ENCODE peak calls at places on chromosome 4, in four cellular contexts. C, O, B and Z are unnamed samples. For H3K9me3, the result is how much of the 10 kb centered on the place peaks cover.

GRCh38 chr4:141158219-141158618 is 24.9 kb upstream of the RNF150 start:
- DNase-seq in C (no peak), O (no peak), B (no peak), Z (no peak)

GRCh38 chr4:184774152-184774551 is 40.3 kb upstream of the CENPU start:
- DNase-seq in C (no peak), O (no peak), B (no peak), Z (no peak)

GRCh38 chr4:25310066-25310824 is 2.3 kb upstream of the ZCCHC4 start:
- DNase-seq in C (no peak), O (peak), B (no peak), Z (no peak)

GRCh38 chr4:45484740-45485139 is 639.1 kb downstream of the GABRG1 start:
- DNase-seq in C (no peak), O (no peak), B (no peak), Z (no peak)

GRCh38 chr4:8647094-8647570 is 54.6 kb downstream of the CPZ start:
- DNase-seq in C (no peak), O (no peak), B (no peak), Z (peak)

GRCh38 chr4:71239365-71239764 is 99.5 kb upstream of the SLC4A4 start:
- DNase-seq in C (no peak), O (no peak), B (no peak), Z (no peak)

GRCh38 chr4:23978031-23978430 is 88.2 kb upstream of the PPARGC1A start:
- DNase-seq in C (no peak), O (no peak), B (no peak), Z (no peak)

GRCh38 chr4:153156263-153156662 is 48.0 kb upstream of the TRIM2 start:
- DNase-seq in C (no peak), O (no peak), B (no peak), Z (no peak)

GRCh38 chr4:55608591-55608990 is 16.5 kb upstream of the PDCL2 start:
- DNase-seq in C (no peak), O (no peak), B (no peak), Z (no peak)

GRCh38 chr4:52106142-52106541 is 55.0 kb downstream of the SPATA18 start:
- DNase-seq in C (no peak), O (no peak), B (no peak), Z (no peak)

GRCh38 chr4:71732066-71732465 is 51.8 kb downstream of the GC start:
- DNase-seq in C (no peak), O (no peak), B (no peak), Z (no peak)

GRCh38 chr4:180932365-180933001 is 1310.7 kb upstream of the TENM3 start:
- DNase-seq in C (no peak), O (no peak), B (no peak), Z (no peak)

GRCh38 chr4:183240581-183241321 is 79.3 kb downstream of the CLDN22 start:
- DNase-seq in C (no peak), O (no peak), B (no peak), Z (no peak)

GRCh38 chr4:114754616-114755015 is 156.0 kb downstream of the UGT8 start:
- DNase-seq in C (no peak), O (no peak), B (no peak), Z (no peak)

GRCh38 chr4:55363618-55364420 is 17.8 kb downstream of the SRD5A3 start:
- DNase-seq in C (no peak), O (no peak), B (no peak), Z (no peak)

GRCh38 chr4:11842620-11843263 is 414.0 kb upstream of the HS3ST1 start:
- DNase-seq in C (no peak), O (no peak), B (no peak), Z (no peak)

GRCh38 chr4:7683126-7683703 is 248.5 kb upstream of the PSAPL1 start:
- DNase-seq in C (no peak), O (no peak), B (no peak), Z (no peak)

GRCh38 chr4:159103406-159104131 is 690 bp downstream of the RAPGEF2 start:
- DNase-seq in C (peak), O (no peak), B (peak), Z (peak)

GRCh38 chr4:38194202-38194601 is 234.0 kb downstream of the PTTG2 start:
- DNase-seq in C (no peak), O (no peak), B (no peak), Z (no peak)

GRCh38 chr4:57405359-57405758 is 295.2 kb upstream of the IGFBP7 start:
- DNase-seq in C (no peak), O (no peak), B (no peak), Z (no peak)

GRCh38 chr4:138741366-138741765 is 274.2 kb upstream of the NOCT start:
- DNase-seq in C (no peak), O (no peak), B (no peak), Z (no peak)

GRCh38 chr4:6535329-6535692 is 39.7 kb upstream of the MAN2B2 start:
- DNase-seq in C (no peak), O (no peak), B (no peak), Z (no peak)

GRCh38 chr4:39715788-39716187 is 17.9 kb downstream of the UBE2K start:
- DNase-seq in C (no peak), O (no peak), B (no peak), Z (no peak)

GRCh38 chr4:40665844-40666243 is 36.2 kb upstream of the RBM47 start:
- DNase-seq in C (no peak), O (no peak), B (no peak), Z (no peak)

GRCh38 chr4:76238236-76238635 is 13.3 kb upstream of the FAM47E start:
- DNase-seq in C (peak), O (no peak), B (no peak), Z (no peak)

GRCh38 chr4:120156115-120156718 is 89.6 kb upstream of the MAD2L1 start:
- DNase-seq in C (no peak), O (peak), B (peak), Z (no peak)

GRCh38 chr4:148730766-148731165 is 288.6 kb upstream of the NR3C2 start:
- DNase-seq in C (no peak), O (no peak), B (no peak), Z (no peak)

GRCh38 chr4:171621646-171622045 is 191.6 kb upstream of the GALNTL6 start:
- DNase-seq in C (no peak), O (no peak), B (no peak), Z (no peak)

GRCh38 chr4:93063325-93063724 is 759.6 kb downstream of the GRID2 start:
- DNase-seq in C (no peak), O (no peak), B (no peak), Z (no peak)

GRCh38 chr4:125115476-125115875 is 199.3 kb upstream of the FAT4 start:
- DNase-seq in C (no peak), O (no peak), B (no peak), Z (no peak)

GRCh38 chr4:188372051-188372450 is 232.8 kb downstream of the TRIML1 start:
- DNase-seq in C (no peak), O (no peak), B (no peak), Z (no peak)

GRCh38 chr4:77158487-77158861 is 1.5 kb downstream of the CCNG2 start:
- DNase-seq in C (no peak), O (no peak), B (no peak), Z (no peak)

DNA sequence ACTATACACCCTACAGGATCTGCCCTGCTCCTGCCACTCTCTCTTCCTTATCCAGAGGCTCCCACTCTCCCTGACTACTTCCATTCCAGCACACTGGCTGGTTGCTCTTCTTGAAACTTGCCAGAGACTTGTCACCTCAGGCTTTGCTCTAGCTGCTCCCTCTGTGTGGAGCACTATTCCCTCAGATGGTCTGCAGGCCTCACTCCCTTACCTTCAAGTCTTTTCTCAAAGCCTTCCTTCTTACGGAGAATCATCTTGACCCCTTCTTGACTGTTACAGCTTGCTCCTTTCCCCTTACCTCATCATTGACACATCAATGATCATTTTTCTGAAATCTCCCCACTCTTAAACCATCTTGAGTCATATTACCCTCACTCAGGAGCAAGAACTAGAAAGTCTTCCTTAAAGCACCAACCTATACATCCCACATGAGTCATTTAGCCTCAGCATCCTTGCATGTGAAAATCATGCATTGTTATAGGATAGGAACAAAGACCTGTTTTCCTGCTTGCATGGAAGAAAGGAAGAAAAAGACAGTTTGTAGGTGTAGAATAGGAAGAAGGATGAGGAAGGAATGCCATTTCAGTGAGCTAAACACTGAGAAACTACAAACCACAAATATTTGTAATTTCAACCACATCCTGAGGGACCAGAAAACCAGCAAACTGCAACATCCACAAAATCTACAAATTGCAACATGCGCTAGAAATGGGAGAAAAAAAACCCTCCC is 55.7 kb downstream of the ANTXR2 start:
- DNase-seq in C (no peak), O (no peak), B (no peak), Z (no peak)
- H3K4me3 ChIP-seq in C (no peak), O (no peak), B (no peak), Z (no peak)

GRCh38 chr4:99447513-99447912 is 12.4 kb upstream of the ADH7 start:
- DNase-seq in C (no peak), O (no peak), B (no peak), Z (no peak)
- H3K9me3 ChIP-seq in C (under half), O (under half), B (under half), Z (under half)

DNA sequence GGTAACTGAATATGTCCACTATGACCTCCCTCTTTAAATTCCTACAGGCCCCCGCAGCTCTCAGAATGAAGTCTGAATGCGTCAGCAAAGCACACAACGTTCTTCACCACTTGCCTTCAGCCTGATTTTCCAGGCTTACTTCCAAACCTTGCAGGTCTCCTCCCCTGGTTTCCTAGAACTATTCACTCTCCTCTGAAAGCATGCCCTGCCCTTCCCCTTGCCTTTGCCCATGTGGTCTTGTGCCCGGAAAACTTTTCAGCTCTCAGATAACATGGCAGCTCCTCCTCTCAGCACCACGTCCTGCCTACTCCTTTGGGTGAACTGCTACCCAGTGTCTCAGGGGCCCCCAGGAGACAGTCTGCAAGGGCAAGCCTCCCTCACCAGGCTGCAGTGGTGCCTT is 268.5 kb upstream of the LDB2 start:
- DNase-seq in C (no peak), O (no peak), B (no peak), Z (no peak)
- TF ChIP-seq POLR2AphosphoS5 in C (no peak), O (no peak), B (no peak), Z (no peak)

DNA sequence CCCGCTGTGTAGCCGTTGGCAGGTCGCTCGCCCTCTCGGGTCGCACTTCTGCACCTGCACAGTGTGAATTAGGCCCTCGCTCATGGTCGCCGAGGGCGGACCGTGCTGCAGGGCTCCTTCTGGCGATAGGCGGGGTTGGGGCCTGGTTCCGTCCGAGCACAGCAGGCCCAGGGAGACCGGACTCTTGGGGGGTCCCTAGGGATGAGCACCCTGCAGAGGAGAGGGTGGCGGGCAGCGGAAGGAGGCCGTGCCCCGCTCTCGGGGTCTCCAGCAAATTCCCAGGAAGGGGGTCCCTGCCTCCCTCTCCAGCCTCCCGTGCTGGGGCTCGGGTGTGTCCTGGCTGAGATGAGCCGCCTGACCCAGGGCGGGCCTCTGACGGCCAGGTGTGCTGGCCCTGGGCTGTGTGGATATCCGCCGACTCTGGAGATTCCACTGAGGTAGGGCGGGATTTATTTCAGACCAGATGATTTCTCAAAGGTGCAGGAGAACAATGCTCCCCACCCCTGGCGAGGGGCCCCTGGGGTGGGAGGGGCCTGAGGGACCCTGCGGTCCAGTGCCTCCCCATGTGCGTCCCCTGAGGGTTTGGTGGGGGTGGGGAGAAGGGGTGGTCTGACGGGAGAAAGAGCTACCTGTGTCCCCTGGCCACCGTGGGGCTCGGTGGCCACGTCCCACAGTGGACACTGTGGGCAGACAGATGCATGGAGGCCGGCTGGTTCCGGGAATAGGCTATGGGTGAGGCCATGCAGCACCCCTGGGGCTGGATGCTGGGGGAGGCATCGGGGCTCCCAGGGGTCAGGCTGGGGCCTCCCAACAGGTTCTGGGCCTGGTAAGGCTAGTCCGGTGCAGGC is 867 bp upstream of the FAM53A start:
- DNase-seq in C (no peak), O (no peak), B (no peak), Z (no peak)
- H3K4me3 ChIP-seq in C (peak), O (peak), B (peak), Z (peak)

GRCh38 chr4:10123227-10124101 is 6.9 kb upstream of the WDR1 start:
- DNase-seq in C (no peak), O (no peak), B (no peak), Z (no peak)
- H3K9me3 ChIP-seq in C (under half), O (under half), B (under half), Z (under half)

GRCh38 chr4:87529187-87529586 is at the start of gene SPARCL1:
- DNase-seq in C (no peak), O (no peak), B (peak), Z (peak)
- TF ChIP-seq POLR2AphosphoS5 in C (peak), O (no peak), B (peak), Z (peak)

DNA sequence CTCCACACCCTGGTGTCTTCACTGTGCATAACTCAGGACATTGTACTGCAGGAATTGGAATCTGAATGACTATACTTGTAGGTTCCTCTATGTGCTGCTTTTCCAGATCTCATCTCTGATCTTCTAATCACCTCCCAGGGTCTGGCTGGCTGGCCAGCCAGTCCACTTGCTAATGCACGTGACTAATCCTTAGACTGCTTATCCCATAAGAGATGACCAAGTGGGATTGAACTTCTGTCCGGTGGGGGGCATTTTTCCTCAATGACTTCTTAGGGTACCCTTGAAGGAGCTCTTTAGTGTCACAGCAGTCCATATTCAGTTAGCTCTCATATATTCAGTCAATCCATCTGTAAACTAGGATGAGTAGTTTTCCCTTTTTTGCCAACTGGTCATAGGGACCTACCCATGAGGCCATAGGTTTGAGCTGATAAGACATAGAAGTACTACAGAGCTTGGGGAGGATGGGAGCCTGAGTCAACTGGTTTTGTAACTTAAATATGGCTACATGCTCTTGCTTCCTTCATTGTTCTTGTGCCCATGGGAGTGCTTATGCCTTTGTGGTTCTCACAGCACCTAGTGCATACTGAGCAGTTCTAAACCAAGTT is 71.9 kb upstream of the WDR1 start:
- DNase-seq in C (no peak), O (no peak), B (no peak), Z (no peak)
- H3K4me3 ChIP-seq in C (no peak), O (no peak), B (no peak), Z (no peak)

GRCh38 chr4:110619401-110620247 is 3.3 kb downstream of the PITX2 start:
- DNase-seq in C (no peak), O (no peak), B (no peak), Z (no peak)

GRCh38 chr4:110617095-110617494 is 5.8 kb downstream of the PITX2 start:
- DNase-seq in C (no peak), O (no peak), B (no peak), Z (no peak)

GRCh38 chr4:110616162-110617062 is 6.5 kb downstream of the PITX2 start:
- DNase-seq in C (no peak), O (no peak), B (no peak), Z (no peak)

GRCh38 chr4:110619001-110619350 is 3.9 kb downstream of the PITX2 start:
- DNase-seq in C (no peak), O (no peak), B (no peak), Z (no peak)

GRCh38 chr4:110618091-110619000 is 4.5 kb downstream of the PITX2 start:
- DNase-seq in C (no peak), O (no peak), B (no peak), Z (no peak)
- H3K9me3 ChIP-seq in C (under half), O (under half), B (under half), Z (under half)